ENCODE peak calls at places on chromosomes 12 and 14, in six cellular contexts. One of them, this sample, is unnamed.

GRCh38 chr12:31368666-31369361 is 42.9 kb upstream of the SINHCAF start:
- DNase-seq in endothelial cell of umbilical vein: no peak
- DNase-seq in HepG2: no peak
- DNase-seq in K562: no peak
- DNase-seq in A549: no peak
- DNase-seq in GM12878: no peak
- DNase-seq in this sample: peak

GRCh38 chr14:44165286-44165685 is 341.8 kb downstream of the FSCB start:
- DNase-seq in endothelial cell of umbilical vein: no peak
- DNase-seq in HepG2: no peak
- DNase-seq in K562: no peak
- DNase-seq in A549: no peak
- DNase-seq in GM12878: no peak
- DNase-seq in this sample: no peak

GRCh38 chr12:91931110-91931509 is 214.5 kb downstream of the BTG1 start:
- DNase-seq in endothelial cell of umbilical vein: no peak
- DNase-seq in HepG2: no peak
- DNase-seq in K562: no peak
- DNase-seq in A549: peak
- DNase-seq in GM12878: no peak
- DNase-seq in this sample: no peak

GRCh38 chr12:18467636-18468520 is 206.6 kb downstream of the PIK3C2G start:
- DNase-seq in endothelial cell of umbilical vein: no peak
- DNase-seq in HepG2: no peak
- DNase-seq in K562: no peak
- DNase-seq in A549: no peak
- DNase-seq in GM12878: no peak
- DNase-seq in this sample: no peak

GRCh38 chr12:29769162-29769820 is 14.5 kb downstream of the TMTC1 start:
- DNase-seq in endothelial cell of umbilical vein: no peak
- DNase-seq in HepG2: no peak
- DNase-seq in K562: no peak
- DNase-seq in A549: no peak
- DNase-seq in GM12878: no peak
- DNase-seq in this sample: no peak

GRCh38 chr12:16344269-16344668 is 3.2 kb upstream of the MGST1 start:
- DNase-seq in endothelial cell of umbilical vein: no peak
- DNase-seq in HepG2: peak
- DNase-seq in K562: no peak
- DNase-seq in A549: no peak
- DNase-seq in GM12878: no peak
- DNase-seq in this sample: no peak

GRCh38 chr14:82159624-82160023 is 626.0 kb upstream of the SEL1L start:
- DNase-seq in endothelial cell of umbilical vein: no peak
- DNase-seq in HepG2: no peak
- DNase-seq in K562: no peak
- DNase-seq in A549: no peak
- DNase-seq in GM12878: no peak
- DNase-seq in this sample: no peak

GRCh38 chr12:2395352-2395977 is 342.7 kb downstream of the CACNA1C start:
- DNase-seq in endothelial cell of umbilical vein: peak
- DNase-seq in HepG2: peak
- DNase-seq in K562: peak
- DNase-seq in A549: peak
- DNase-seq in GM12878: no peak
- DNase-seq in this sample: peak

GRCh38 chr14:65732112-65732511 is 319.6 kb downstream of the FUT8 start:
- DNase-seq in endothelial cell of umbilical vein: no peak
- DNase-seq in HepG2: no peak
- DNase-seq in K562: no peak
- DNase-seq in A549: no peak
- DNase-seq in GM12878: peak
- DNase-seq in this sample: no peak

GRCh38 chr12:132437252-132438138 is 52.5 kb upstream of the FBRSL1 start:
- DNase-seq in endothelial cell of umbilical vein: no peak
- DNase-seq in HepG2: peak
- DNase-seq in K562: no peak
- DNase-seq in A549: no peak
- DNase-seq in GM12878: no peak
- DNase-seq in this sample: peak

GRCh38 chr14:62443796-62444195 is 601.5 kb downstream of the KCNH5 start:
- DNase-seq in endothelial cell of umbilical vein: no peak
- DNase-seq in HepG2: no peak
- DNase-seq in K562: no peak
- DNase-seq in A549: no peak
- DNase-seq in GM12878: no peak
- DNase-seq in this sample: no peak

GRCh38 chr14:95389471-95390011 is 69.8 kb upstream of the CLMN start:
- DNase-seq in endothelial cell of umbilical vein: no peak
- DNase-seq in HepG2: no peak
- DNase-seq in K562: no peak
- DNase-seq in A549: no peak
- DNase-seq in GM12878: no peak
- DNase-seq in this sample: no peak

GRCh38 chr14:40340708-40341107 is 908.5 kb upstream of the FBXO33 start:
- DNase-seq in endothelial cell of umbilical vein: no peak
- DNase-seq in HepG2: no peak
- DNase-seq in K562: no peak
- DNase-seq in A549: no peak
- DNase-seq in GM12878: no peak
- DNase-seq in this sample: no peak

GRCh38 chr12:124094733-124095132 is 121.7 kb downstream of the ZNF664 start:
- DNase-seq in endothelial cell of umbilical vein: no peak
- DNase-seq in HepG2: no peak
- DNase-seq in K562: no peak
- DNase-seq in A549: peak
- DNase-seq in GM12878: no peak
- DNase-seq in this sample: no peak

GRCh38 chr12:55742719-55743130 is at the start of gene GDF11:
- DNase-seq in endothelial cell of umbilical vein: peak
- DNase-seq in HepG2: peak
- DNase-seq in K562: peak
- DNase-seq in A549: peak
- DNase-seq in GM12878: no peak
- DNase-seq in this sample: peak

GRCh38 chr14:31954991-31955390 is 122.1 kb upstream of the ARHGAP5 start:
- DNase-seq in endothelial cell of umbilical vein: no peak
- DNase-seq in HepG2: no peak
- DNase-seq in K562: no peak
- DNase-seq in A549: no peak
- DNase-seq in GM12878: no peak
- DNase-seq in this sample: no peak

GRCh38 chr12:115474525-115475353 is 790.8 kb upstream of the TBX3 start:
- DNase-seq in endothelial cell of umbilical vein: no peak
- DNase-seq in HepG2: no peak
- DNase-seq in K562: no peak
- DNase-seq in A549: no peak
- DNase-seq in GM12878: no peak
- DNase-seq in this sample: no peak

GRCh38 chr14:69034612-69035262 is 55.6 kb upstream of the ACTN1 start:
- DNase-seq in endothelial cell of umbilical vein: peak
- DNase-seq in HepG2: no peak
- DNase-seq in K562: no peak
- DNase-seq in A549: no peak
- DNase-seq in GM12878: no peak
- DNase-seq in this sample: no peak

GRCh38 chr14:36952702-36953101 is 219.7 kb downstream of the SLC25A21 start:
- DNase-seq in endothelial cell of umbilical vein: no peak
- DNase-seq in HepG2: no peak
- DNase-seq in K562: no peak
- DNase-seq in A549: peak
- DNase-seq in GM12878: no peak
- DNase-seq in this sample: no peak

GRCh38 chr12:92552412-92553108 is 150.2 kb upstream of the PLEKHG7 start:
- DNase-seq in endothelial cell of umbilical vein: peak
- DNase-seq in HepG2: no peak
- DNase-seq in K562: peak
- DNase-seq in A549: peak
- DNase-seq in GM12878: no peak
- DNase-seq in this sample: no peak

GRCh38 chr14:22552001-22552826 is 36.8 kb downstream of the DAD1 start:
- DNase-seq in endothelial cell of umbilical vein: no peak
- DNase-seq in HepG2: no peak
- DNase-seq in K562: no peak
- DNase-seq in A549: no peak
- DNase-seq in GM12878: no peak
- DNase-seq in this sample: no peak

GRCh38 chr12:87801860-87802720 is 227.1 kb downstream of the C12orf50 start:
- DNase-seq in endothelial cell of umbilical vein: peak
- DNase-seq in HepG2: no peak
- DNase-seq in K562: no peak
- DNase-seq in A549: peak
- DNase-seq in GM12878: no peak
- DNase-seq in this sample: no peak

GRCh38 chr12:76020731-76021672 is 10.6 kb downstream of the PHLDA1 start:
- DNase-seq in endothelial cell of umbilical vein: peak
- DNase-seq in HepG2: no peak
- DNase-seq in K562: peak
- DNase-seq in A549: peak
- DNase-seq in GM12878: peak
- DNase-seq in this sample: peak

GRCh38 chr12:65622056-65622455 is 202.2 kb upstream of the HMGA2 start:
- DNase-seq in endothelial cell of umbilical vein: no peak
- DNase-seq in HepG2: no peak
- DNase-seq in K562: no peak
- DNase-seq in A549: no peak
- DNase-seq in GM12878: no peak
- DNase-seq in this sample: no peak

GRCh38 chr12:31906581-31907286 is 52.5 kb upstream of the RESF1 start:
- DNase-seq in endothelial cell of umbilical vein: no peak
- DNase-seq in HepG2: peak
- DNase-seq in K562: no peak
- DNase-seq in A549: peak
- DNase-seq in GM12878: no peak
- DNase-seq in this sample: peak

GRCh38 chr12:41418586-41418985 is 230.5 kb downstream of the PDZRN4 start:
- DNase-seq in endothelial cell of umbilical vein: no peak
- DNase-seq in HepG2: no peak
- DNase-seq in K562: no peak
- DNase-seq in A549: no peak
- DNase-seq in GM12878: no peak
- DNase-seq in this sample: no peak

GRCh38 chr12:93734784-93735183 is 57.6 kb downstream of the CRADD start:
- DNase-seq in endothelial cell of umbilical vein: peak
- DNase-seq in HepG2: no peak
- DNase-seq in K562: no peak
- DNase-seq in A549: no peak
- DNase-seq in GM12878: no peak
- DNase-seq in this sample: no peak

DNA sequence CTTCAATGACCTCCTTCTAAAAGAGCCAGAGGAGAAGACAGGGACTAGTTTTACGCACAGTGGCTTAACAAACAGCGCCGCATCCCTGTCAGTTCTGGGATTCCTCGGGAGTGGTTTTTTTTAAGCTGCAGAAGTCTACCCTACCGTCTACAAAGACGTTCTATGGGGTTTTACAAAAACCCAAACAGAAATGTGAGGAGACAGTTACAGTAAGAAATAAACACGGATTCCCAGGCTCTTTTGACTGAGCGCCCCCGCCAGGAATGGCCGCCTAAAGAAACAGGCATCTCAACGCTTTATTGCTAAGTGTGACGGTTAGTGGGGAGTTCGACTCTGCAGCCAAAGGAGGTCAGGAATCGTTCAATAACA is 484 bp downstream of the ALKBH1 start:
- DNase-seq in endothelial cell of umbilical vein: peak
- DNase-seq in HepG2: peak
- DNase-seq in K562: peak
- DNase-seq in A549: peak
- DNase-seq in GM12878: no peak
- DNase-seq in this sample: peak
- TF ChIP-seq MYC in endothelial cell of umbilical vein: no peak
- TF ChIP-seq MYC in HepG2: no peak
- TF ChIP-seq MYC in K562: no peak
- TF ChIP-seq MYC in A549: no peak
- TF ChIP-seq MYC in GM12878: no peak
- TF ChIP-seq MYC in this sample: no peak

DNA sequence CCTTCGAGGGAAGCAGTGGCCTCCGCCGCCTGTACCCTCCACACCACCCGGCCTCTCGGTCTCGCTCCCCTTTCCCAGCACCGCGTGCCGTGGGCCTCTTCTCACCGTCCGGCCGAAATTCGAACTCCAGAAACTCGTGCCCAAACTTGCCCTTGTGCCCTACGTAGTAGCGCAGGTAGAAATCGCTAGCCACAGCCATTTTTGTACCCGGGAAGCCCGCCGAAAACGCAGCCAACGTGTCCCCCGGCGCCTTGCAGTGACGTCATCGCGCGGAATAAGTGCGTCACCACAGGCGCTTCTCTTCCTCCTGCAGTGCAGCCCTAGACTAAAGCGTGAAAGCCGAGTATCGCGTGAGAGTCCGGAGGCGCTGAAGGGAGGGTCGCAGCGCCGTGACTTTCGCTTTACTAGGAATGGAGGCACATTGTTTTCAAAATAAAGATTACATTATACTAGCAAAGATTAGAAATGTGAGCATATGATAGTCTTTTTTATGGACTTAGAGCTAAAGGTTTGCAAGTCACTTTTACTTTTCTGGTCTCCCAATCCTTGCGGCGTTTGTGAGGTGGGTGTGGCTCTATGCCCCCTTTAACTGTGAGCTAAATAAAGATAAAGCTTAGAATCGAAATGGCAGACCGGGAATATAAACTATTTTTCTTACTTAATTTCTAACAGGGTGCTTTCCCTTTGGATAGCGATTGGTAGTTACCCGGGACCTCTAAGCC is at the start of gene MAGOHB:
- DNase-seq in endothelial cell of umbilical vein: peak
- DNase-seq in HepG2: peak
- DNase-seq in K562: peak
- DNase-seq in A549: peak
- DNase-seq in GM12878: peak
- DNase-seq in this sample: peak
- TF ChIP-seq CTCF in endothelial cell of umbilical vein: no peak
- TF ChIP-seq CTCF in HepG2: no peak
- TF ChIP-seq CTCF in K562: no peak
- TF ChIP-seq CTCF in A549: no peak
- TF ChIP-seq CTCF in GM12878: no peak
- TF ChIP-seq CTCF in this sample: no peak

GRCh38 chr12:128450810-128451209 is 183.8 kb downstream of the TMEM132C start:
- DNase-seq in endothelial cell of umbilical vein: no peak
- DNase-seq in HepG2: no peak
- DNase-seq in K562: no peak
- DNase-seq in A549: no peak
- DNase-seq in GM12878: no peak
- DNase-seq in this sample: no peak
- TF ChIP-seq MYC in endothelial cell of umbilical vein: no peak
- TF ChIP-seq MYC in HepG2: no peak
- TF ChIP-seq MYC in K562: no peak
- TF ChIP-seq MYC in A549: no peak
- TF ChIP-seq MYC in GM12878: no peak
- TF ChIP-seq MYC in this sample: no peak

GRCh38 chr12:64608901-64609542 is 1.3 kb upstream of the RASSF3 start:
- DNase-seq in endothelial cell of umbilical vein: peak
- DNase-seq in HepG2: peak
- DNase-seq in K562: peak
- DNase-seq in A549: peak
- DNase-seq in GM12878: peak
- DNase-seq in this sample: peak
- TF ChIP-seq CTCF in endothelial cell of umbilical vein: no peak
- TF ChIP-seq CTCF in HepG2: peak
- TF ChIP-seq CTCF in K562: no peak
- TF ChIP-seq CTCF in A549: no peak
- TF ChIP-seq CTCF in GM12878: peak
- TF ChIP-seq CTCF in this sample: no peak

GRCh38 chr14:84351646-84352045 is 1178.3 kb upstream of the FLRT2 start:
- DNase-seq in endothelial cell of umbilical vein: no peak
- DNase-seq in HepG2: no peak
- DNase-seq in K562: no peak
- DNase-seq in A549: no peak
- DNase-seq in GM12878: no peak
- DNase-seq in this sample: no peak
- TF ChIP-seq MYC in endothelial cell of umbilical vein: no peak
- TF ChIP-seq MYC in HepG2: no peak
- TF ChIP-seq MYC in K562: no peak
- TF ChIP-seq MYC in A549: no peak
- TF ChIP-seq MYC in GM12878: no peak
- TF ChIP-seq MYC in this sample: no peak